ENCODE peak calls at places on chromosomes 13 and 19, in six cellular contexts. H is astrocyte; R is activated CD8-positive, alpha-beta memory T cell treated with anti-CD3 and anti-CD28 coated beads for 1 hour; N is glutamatergic neuron; M is hepatic stellate cell; C is stimulated activated CD4-positive, alpha-beta T cell treated with anti-CD3 and anti-CD28 coated beads, Interleukin-12 subunit alpha, Interleukin-12 subunit beta, amount 100 ng/mL, for 24 hours. U is an unnamed sample.
A peak's percentile ranks its signal among the peaks of the same experiment; 100 is the strongest.

GRCh38 chr19:56983148-56983547 is 136.6 kb upstream of the USP29 start:
- DNase-seq in R (no peak), H (no peak), N (no peak), C (no peak), M (no peak), U (no peak)

GRCh38 chr19:29404951-29405727 is 120.7 kb upstream of the VSTM2B start:
- DNase-seq in C (no peak), H (no peak), R (no peak), M (no peak), N (peak; percentile 62), U (no peak)

GRCh38 chr13:85586422-85586831 is 212.8 kb downstream of the SLITRK6 start:
- DNase-seq in C (no peak), N (no peak), R (no peak), H (peak; percentile 91), M (no peak), U (no peak)

GRCh38 chr13:41032646-41033396 is 13.7 kb upstream of the ELF1 start:
- DNase-seq in N (no peak), R (no peak), M (no peak), C (no peak), H (no peak), U (no peak)

GRCh38 chr13:75135325-75135825 is 346.6 kb downstream of the TBC1D4 start:
- DNase-seq in H (peak; percentile 99), M (peak; percentile 16), C (no peak), R (no peak), N (no peak), U (no peak)

GRCh38 chr13:98187862-98188261 is 10.8 kb upstream of the RNF113B start:
- DNase-seq in H (no peak), C (no peak), M (no peak), R (no peak), N (no peak), U (no peak)

GRCh38 chr13:45768668-45769067 is 66.5 kb downstream of the CBY2 start:
- DNase-seq in H (no peak), R (no peak), C (no peak), M (no peak), N (no peak), U (no peak)

GRCh38 chr19:966481-967088 is 17.6 kb upstream of the WDR18 start:
- DNase-seq in H (no peak), N (no peak), R (no peak), C (no peak), M (no peak), U (no peak)

GRCh38 chr19:19471682-19472081 is 43.7 kb downstream of the TSSK6 start:
- DNase-seq in N (no peak), C (no peak), R (no peak), H (no peak), M (no peak), U (peak; percentile 30)

GRCh38 chr19:6276447-6276846 is 3.3 kb downstream of the MLLT1 start:
- DNase-seq in R (no peak), H (peak; percentile 80), M (peak; percentile 84), C (no peak), N (no peak), U (peak; percentile 81)

GRCh38 chr19:6753178-6754031 is 13.8 kb downstream of the SH2D3A start:
- DNase-seq in M (peak; percentile 74), N (peak; percentile 86), C (peak; percentile 86), R (peak; percentile 55), H (peak; percentile 39), U (peak; percentile 87)

GRCh38 chr13:101092985-101093384 is 323.3 kb downstream of the NALCN start:
- DNase-seq in N (no peak), M (peak; percentile 12), C (no peak), R (no peak), H (no peak), U (no peak)

GRCh38 chr13:111289251-111289650 is 31.2 kb upstream of the TEX29 start:
- DNase-seq in R (no peak), M (no peak), N (no peak), C (no peak), H (no peak), U (no peak)

GRCh38 chr13:80379245-80379644 is 38.3 kb upstream of the SPRY2 start:
- DNase-seq in H (peak; percentile 48), N (no peak), C (no peak), M (no peak), R (no peak), U (no peak)

GRCh38 chr13:29969286-29969685 is 118.9 kb upstream of the UBL3 start:
- DNase-seq in C (no peak), N (no peak), M (peak; percentile 60), R (no peak), H (peak; percentile 99), U (no peak)